ENCODE peak calls at places on chromosomes 6 and 20, in five cellular contexts. N is heart right ventricle, R is ovary, T is mammary epithelial cell, H is hepatocyte. G is an unnamed sample.

GRCh38 chr20:38473353-38473795 is 731 bp downstream of the RALGAPB start:
- DNase-seq in T (no peak), H (peak; percentile 59), N (no peak), R (no peak), G (no peak)

GRCh38 chr20:3209023-3209945 is at the start of gene ITPA:
- DNase-seq in N (peak; percentile 45), R (peak; percentile 62), T (peak; percentile 45), H (peak; percentile 63), G (peak; percentile 76)

GRCh38 chr6:112576421-112576820 is 229.3 kb downstream of the RFPL4B start:
- DNase-seq in T (no peak), N (no peak), R (no peak), H (no peak), G (no peak)

GRCh38 chr6:36160147-36160760 is 29.9 kb downstream of the MAPK13 start:
- DNase-seq in T (no peak), N (no peak), R (no peak), H (no peak), G (no peak)

GRCh38 chr20:60131375-60131774 is 173.2 kb downstream of the CDH26 start:
- DNase-seq in T (no peak), N (no peak), R (no peak), H (no peak), G (no peak)

GRCh38 chr6:71291991-71292390 is 3.4 kb downstream of the OGFRL1 start:
- DNase-seq in H (no peak), N (no peak), R (no peak), T (no peak), G (no peak)

GRCh38 chr20:43913291-43914025 is 1.2 kb upstream of the TOX2 start:
- DNase-seq in T (no peak), R (no peak), N (no peak), H (no peak), G (no peak)

GRCh38 chr20:49318430-49319203 is 40.8 kb upstream of the ZNFX1 start:
- DNase-seq in N (no peak), T (no peak), R (no peak), H (peak; percentile 17), G (no peak)

GRCh38 chr6:150204705-150205472 is 62.0 kb downstream of the PPP1R14C start:
- DNase-seq in N (peak; percentile 46), T (no peak), H (no peak), R (no peak), G (no peak)

GRCh38 chr6:37547564-37548061 is 47.9 kb upstream of the CCDC167 start:
- DNase-seq in H (peak; percentile 58), N (no peak), T (peak; percentile 91), R (no peak), G (no peak)

GRCh38 chr6:34275128-34275804 is 26.5 kb upstream of the SMIM29 start:
- DNase-seq in H (no peak), R (no peak), N (no peak), T (no peak), G (no peak)

GRCh38 chr6:106104941-106105340 is 18.8 kb downstream of the PRDM1 start:
- DNase-seq in H (no peak), T (no peak), R (no peak), N (no peak), G (no peak)

GRCh38 chr6:133837801-133838349 is 51.0 kb upstream of the TCF21 start:
- DNase-seq in R (peak; percentile 57), T (peak; percentile 69), N (peak; percentile 38), H (peak; percentile 83), G (no peak)

GRCh38 chr6:118652051-118652699 is 784 bp upstream of the CEP85L start:
- DNase-seq in T (no peak), H (no peak), R (no peak), N (no peak), G (peak; percentile 20)

GRCh38 chr6:67501738-67502137 is 1133.3 kb upstream of the ADGRB3 start:
- DNase-seq in N (no peak), H (no peak), R (no peak), T (no peak), G (no peak)

GRCh38 chr6:41713161-41713649 is 22.2 kb downstream of the TFEB start:
- DNase-seq in N (peak; percentile 70), R (no peak), H (no peak), T (peak; percentile 96), G (peak; percentile 77)

GRCh38 chr20:40938020-40938419 is 90.6 kb upstream of the TOP1 start:
- DNase-seq in H (no peak), R (no peak), N (no peak), T (no peak), G (no peak)
- TF ChIP-seq CTCF in H (no peak), R (no peak), N (no peak), T (no peak), G (no peak)

DNA sequence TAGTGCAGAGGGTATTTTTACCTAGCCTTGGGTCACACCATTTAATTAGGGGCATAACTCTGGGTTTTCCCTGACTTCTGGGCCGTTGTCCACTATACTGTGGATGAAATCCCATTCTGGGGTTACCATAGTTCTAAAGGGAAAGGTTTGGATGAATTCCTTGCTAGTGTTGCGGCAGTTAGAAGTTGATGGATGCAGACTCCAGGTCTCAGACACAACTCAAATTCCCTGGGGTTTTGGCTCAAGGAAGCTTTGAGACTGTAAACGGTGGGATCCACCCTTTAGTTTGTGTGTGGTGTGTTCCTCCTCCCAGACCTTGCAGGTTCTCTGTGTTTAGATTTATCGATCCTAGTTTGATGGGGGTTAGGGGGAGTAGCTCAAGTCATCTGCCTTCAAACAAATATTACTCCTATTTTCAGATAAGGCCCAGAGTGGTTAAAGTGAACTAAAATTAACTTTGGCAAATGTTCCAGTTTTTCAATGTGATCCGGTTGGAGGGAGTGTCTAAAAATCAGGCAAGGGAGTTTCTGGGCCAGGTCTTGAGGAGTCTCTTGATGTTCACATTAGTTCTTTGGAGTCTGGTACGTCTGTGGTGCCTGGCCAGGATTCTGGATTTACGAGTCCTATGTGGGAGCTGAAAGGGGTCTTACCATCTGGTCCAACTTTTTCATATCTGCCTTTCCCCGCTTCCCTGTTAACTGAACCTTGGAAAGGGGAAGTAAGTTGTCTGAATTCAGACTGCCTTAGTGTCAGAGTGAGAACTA is 1.5 kb downstream of the RALY start:
- DNase-seq in R (no peak), T (peak; percentile 14), N (no peak), H (peak; percentile 21), G (no peak)
- H3K4me3 ChIP-seq in R (peak overlapping the region; percentile 70), T (peak overlapping the region; percentile 65), N (peak overlapping the region; percentile 78), H (peak overlapping the region; percentile 98), G (peak overlapping the region; percentile 89)

GRCh38 chr20:37455659-37456058 is 65.4 kb upstream of the NNAT start:
- DNase-seq in T (no peak), H (no peak), R (no peak), N (no peak), G (no peak)
- H3K27ac ChIP-seq in T (no peak overlapping the region), H (no peak overlapping the region), R (no peak overlapping the region), N (no peak overlapping the region), G (no peak overlapping the region)

GRCh38 chr6:152118678-152119077 is 311.2 kb downstream of the ESR1 start:
- DNase-seq in H (no peak), N (no peak), R (no peak), T (no peak), G (no peak)
- TF ChIP-seq CTCF in H (no peak), N (no peak), R (no peak), T (no peak), G (no peak)

GRCh38 chr6:158043586-158044524 is 62.2 kb downstream of the SYNJ2 start:
- DNase-seq in H (peak; percentile 32), R (peak; percentile 33), T (no peak), N (peak; percentile 65), G (no peak)
- H3K4me3 ChIP-seq in H (no peak overlapping the region), R (no peak overlapping the region), T (no peak overlapping the region), N (peak overlapping the region; percentile 41), G (no peak overlapping the region)

DNA sequence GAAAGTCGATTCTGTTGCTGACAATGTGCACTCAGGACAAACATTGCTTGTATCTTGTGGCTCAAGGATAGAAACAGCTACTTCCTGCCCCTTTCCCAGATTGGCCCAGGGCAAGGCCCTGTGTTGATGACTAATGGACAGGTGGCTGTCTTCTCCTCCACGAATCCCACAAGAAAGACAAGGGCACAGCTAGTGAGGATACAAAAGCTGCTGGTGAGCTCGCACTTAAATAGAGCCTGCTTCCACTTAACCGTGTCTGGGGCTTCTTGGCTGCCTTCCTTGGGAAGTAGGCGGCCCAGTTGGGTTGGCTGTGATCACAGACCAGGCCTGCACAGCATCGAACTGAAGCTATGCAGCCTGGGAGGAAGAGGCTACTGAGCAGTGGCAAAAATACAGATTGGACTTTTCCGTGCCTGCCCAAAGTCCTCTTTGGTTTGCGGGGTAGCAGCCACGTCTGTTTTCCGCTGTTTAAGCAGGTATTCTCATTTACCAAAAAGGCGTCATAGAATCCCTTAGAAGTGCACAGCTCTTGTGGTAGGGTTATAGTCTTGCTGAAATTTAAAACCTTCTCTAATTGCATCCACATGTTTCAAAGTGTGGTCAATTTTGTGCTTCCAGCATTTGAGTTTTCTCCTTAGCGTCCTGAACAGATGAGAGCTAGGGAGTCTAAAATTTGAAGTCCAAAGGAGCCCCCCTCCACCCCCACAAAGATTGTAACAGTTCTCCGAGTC is 23.1 kb upstream of the NAA20 start:
- DNase-seq in N (peak; percentile 52), H (no peak), R (no peak), T (peak; percentile 91), G (no peak)
- H3K27ac ChIP-seq in N (peak overlapping the region; percentile 17), H (peak overlapping the region; percentile 94), R (peak overlapping the region; percentile 63), T (peak overlapping the region; percentile 100), G (peak overlapping the region; percentile 89)

GRCh38 chr6:121800047-121800446 is 364.6 kb downstream of the GJA1 start:
- DNase-seq in T (no peak), N (no peak), R (no peak), H (no peak), G (no peak)
- TF ChIP-seq CTCF in T (no peak), N (no peak), R (no peak), H (no peak), G (no peak)

GRCh38 chr6:108116781-108117426 is 42.4 kb upstream of the OSTM1 start:
- DNase-seq in H (no peak), N (no peak), T (no peak), R (no peak), G (no peak)

GRCh38 chr6:108114861-108115597 is 40.5 kb upstream of the OSTM1 start:
- DNase-seq in N (peak; percentile 68), R (peak; percentile 76), T (peak; percentile 58), H (peak; percentile 62), G (no peak)

GRCh38 chr6:108116424-108116780 is 41.9 kb upstream of the OSTM1 start:
- DNase-seq in H (no peak), T (no peak), N (no peak), R (no peak), G (no peak)

GRCh38 chr6:108113557-108114519 is 39.3 kb upstream of the OSTM1 start:
- DNase-seq in R (peak; percentile 44), N (no peak), T (peak; percentile 45), H (peak; percentile 64), G (no peak)

GRCh38 chr6:108115598-108116058 is 41.1 kb upstream of the OSTM1 start:
- DNase-seq in N (peak; percentile 29), T (peak; percentile 25), H (peak; percentile 63), R (peak; percentile 54), G (no peak)
- H3K4me3 ChIP-seq in N (no peak overlapping the region), T (peak overlapping the region; percentile 41), H (peak overlapping the region; percentile 44), R (no peak overlapping the region), G (no peak overlapping the region)

GRCh38 chr20:47490795-47491194 is 10.9 kb upstream of the NCOA3 start:
- DNase-seq in T (no peak), N (no peak), H (no peak), R (no peak), G (no peak)
- H3K27ac ChIP-seq in T (no peak overlapping the region), N (no peak overlapping the region), H (no peak overlapping the region), R (no peak overlapping the region), G (no peak overlapping the region)

G was measured in dorsolateral prefrontal cortex.